ENCODE peak calls at places on chromosomes 3 and 15, in seven cellular contexts. I is K562, W is HCT116, B is HepG2, X is H1, O is SK-N-SH, E is GM12878. G is an unnamed sample.

GRCh38 chr3:40827942-40828688 is 303.4 kb downstream of the ZNF621 start:
- DNase-seq in I (no peak), W (no peak), B (no peak), X (no peak), O (no peak), E (no peak), G (no peak)

GRCh38 chr3:179730508-179730907 is 77.7 kb downstream of the USP13 start:
- DNase-seq in I (no peak), W (no peak), B (no peak), X (no peak), O (no peak), E (no peak), G (no peak)

GRCh38 chr3:126264952-126265351 is 84.6 kb upstream of the ALDH1L1 start:
- DNase-seq in I (no peak), W (no peak), B (no peak), X (peak), O (no peak), E (no peak), G (no peak)

GRCh38 chr3:138649134-138649533 is 40.6 kb downstream of the FAIM start:
- DNase-seq in I (no peak), W (no peak), B (no peak), X (no peak), O (no peak), E (no peak), G (no peak)

GRCh38 chr3:195455789-195456188 is 13.0 kb upstream of the ACAP2 start:
- DNase-seq in I (no peak), W (no peak), B (no peak), X (no peak), O (no peak), E (no peak), G (no peak)

GRCh38 chr15:43406192-43406591 is 35.3 kb downstream of the TUBGCP4 start:
- DNase-seq in I (no peak), W (no peak), B (no peak), X (no peak), O (peak), E (no peak), G (no peak)

GRCh38 chr15:42891569-42891968 is 29.0 kb downstream of the TTBK2 start:
- DNase-seq in I (no peak), W (no peak), B (no peak), X (no peak), O (no peak), E (no peak), G (no peak)

GRCh38 chr3:184513276-184514150 is 48.1 kb upstream of the EPHB3 start:
- DNase-seq in I (peak), W (peak), B (peak), X (peak), O (peak), E (peak), G (peak)

GRCh38 chr3:190074817-190075216 is 45.9 kb downstream of the P3H2 start:
- DNase-seq in I (no peak), W (no peak), B (no peak), X (no peak), O (no peak), E (no peak), G (peak)

GRCh38 chr3:184604956-184605290 is 43.3 kb downstream of the EPHB3 start:
- DNase-seq in I (no peak), W (no peak), B (no peak), X (no peak), O (no peak), E (no peak), G (no peak)

GRCh38 chr3:46932455-46933225 is 43.9 kb downstream of the CCDC12 start:
- DNase-seq in I (no peak), W (no peak), B (no peak), X (no peak), O (no peak), E (no peak), G (no peak)

GRCh38 chr3:70716832-70717231 is 404.4 kb upstream of the MDFIC2 start:
- DNase-seq in I (peak), W (no peak), B (no peak), X (no peak), O (peak), E (no peak), G (no peak)

GRCh38 chr3:58058654-58059263 is 50.5 kb downstream of the FLNB start:
- DNase-seq in I (no peak), W (no peak), B (no peak), X (no peak), O (no peak), E (no peak), G (no peak)

GRCh38 chr3:57815034-57815433 is 58.9 kb downstream of the SLMAP start:
- DNase-seq in I (no peak), W (no peak), B (no peak), X (no peak), O (no peak), E (no peak), G (no peak)

GRCh38 chr15:48794697-48795134 is 16.2 kb downstream of the CEP152 start:
- DNase-seq in I (no peak), W (no peak), B (no peak), X (no peak), O (no peak), E (peak), G (peak)

GRCh38 chr3:186971578-186971977 is 41.3 kb downstream of the ST6GAL1 start:
- DNase-seq in I (no peak), W (no peak), B (no peak), X (no peak), O (no peak), E (no peak), G (peak)

GRCh38 chr3:33883538-33884203 is 85.2 kb downstream of the PDCD6IP start:
- DNase-seq in I (peak), W (peak), B (peak), X (no peak), O (peak), E (no peak), G (peak)

GRCh38 chr15:50907866-50908208 is 646 bp upstream of the AP4E1 start:
- DNase-seq in I (peak), W (peak), B (peak), X (no peak), O (no peak), E (no peak), G (peak)

GRCh38 chr15:92667291-92667904 is 11.8 kb upstream of the FAM174B start:
- DNase-seq in I (no peak), W (no peak), B (peak), X (no peak), O (no peak), E (no peak), G (peak)

GRCh38 chr15:38613085-38613484 is 48.5 kb upstream of the RASGRP1 start:
- DNase-seq in I (no peak), W (no peak), B (no peak), X (no peak), O (no peak), E (no peak), G (no peak)

GRCh38 chr3:55544219-55544618 is 57.1 kb upstream of the WNT5A start:
- DNase-seq in I (no peak), W (no peak), B (no peak), X (no peak), O (no peak), E (no peak), G (no peak)
- TF ChIP-seq JUND in I (no peak), W (no peak), B (no peak), X (no peak), O (no peak), E (no peak), G (no peak)

DNA sequence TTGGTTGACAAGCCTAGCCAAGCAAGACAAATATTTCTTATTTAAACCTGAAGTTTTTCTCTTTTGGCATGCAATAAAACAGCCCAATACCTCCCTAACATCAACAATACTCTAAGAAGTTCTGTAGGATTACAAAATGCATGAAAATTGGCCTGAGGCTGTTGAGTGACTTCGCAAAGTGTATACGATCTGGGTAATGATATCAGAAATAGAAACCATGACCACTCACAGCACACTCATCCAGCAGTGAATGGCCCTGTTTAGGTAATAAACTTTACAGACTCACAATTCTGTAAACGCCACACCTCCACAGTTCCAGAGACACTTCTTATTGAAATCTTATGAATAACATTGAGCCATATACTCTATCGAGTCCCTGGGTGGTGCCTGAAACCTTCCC is 83.0 kb upstream of the NAALADL2 start:
- DNase-seq in I (no peak), W (no peak), B (no peak), X (no peak), O (no peak), E (no peak), G (no peak)
- TF ChIP-seq JUND in I (no peak), W (no peak), B (no peak), X (no peak), O (no peak), E (no peak), G (no peak)

DNA sequence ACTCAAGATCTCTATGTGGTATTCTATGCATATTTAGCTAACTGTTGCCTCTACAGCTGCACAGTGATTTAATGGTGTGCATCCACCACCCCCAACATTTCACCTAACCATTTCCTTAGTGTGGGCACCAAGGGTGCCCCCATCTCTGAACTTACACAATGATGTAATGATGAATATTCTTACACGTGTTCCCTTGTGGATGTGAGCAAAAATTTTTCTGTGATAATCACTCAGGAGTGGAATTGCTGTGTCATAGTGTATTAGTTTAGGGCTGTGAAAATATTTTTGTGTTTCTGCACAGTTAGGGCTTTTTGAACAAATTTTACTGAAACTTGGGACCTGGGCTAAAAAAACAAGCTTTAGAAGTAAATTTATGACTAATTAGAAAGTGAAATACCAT is 134.5 kb upstream of the CCNL1 start:
- DNase-seq in I (no peak), W (no peak), B (no peak), X (no peak), O (no peak), E (no peak), G (no peak)
- TF ChIP-seq JUND in I (no peak), W (no peak), B (no peak), X (no peak), O (no peak), E (no peak), G (no peak)

DNA sequence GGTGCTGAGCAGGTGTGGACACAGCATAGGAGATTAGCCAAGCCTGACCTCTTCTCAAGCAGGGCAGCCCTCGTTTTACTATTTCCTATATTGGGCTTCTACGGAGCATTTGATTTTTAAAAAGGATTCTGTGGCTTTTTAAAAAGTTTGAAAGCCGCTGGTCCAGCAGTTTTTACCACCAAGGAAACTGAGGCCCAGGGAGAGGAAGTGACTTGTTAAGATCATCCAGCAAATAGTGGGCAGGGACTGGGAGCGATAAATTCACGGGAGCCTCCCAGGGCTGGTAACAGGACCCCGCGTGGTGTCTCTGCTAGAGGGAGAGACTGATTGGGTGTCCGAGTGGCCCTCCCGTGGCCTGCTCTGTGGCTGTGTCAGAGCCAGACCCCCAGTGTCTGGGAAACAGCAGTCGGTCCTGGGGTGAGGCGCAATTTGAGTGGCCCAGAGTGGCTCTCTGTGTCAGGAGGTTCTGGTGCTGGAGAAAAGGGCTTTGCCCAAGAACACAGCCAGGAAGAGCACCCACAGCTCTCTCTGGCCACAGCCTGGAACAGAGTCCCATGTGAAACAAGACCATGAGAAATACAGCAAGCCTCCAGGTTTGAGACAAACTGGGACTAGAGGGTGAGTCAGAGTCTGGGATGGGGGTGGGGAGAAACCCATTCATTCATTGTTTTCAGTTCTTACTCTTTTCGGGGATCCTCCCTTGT is 4.2 kb downstream of the FURIN start:
- DNase-seq in I (peak), W (no peak), B (peak), X (no peak), O (peak), E (no peak), G (no peak)
- TF ChIP-seq JUND in I (peak), W (no peak), B (no peak), X (no peak), O (peak), E (no peak), G (no peak)

DNA sequence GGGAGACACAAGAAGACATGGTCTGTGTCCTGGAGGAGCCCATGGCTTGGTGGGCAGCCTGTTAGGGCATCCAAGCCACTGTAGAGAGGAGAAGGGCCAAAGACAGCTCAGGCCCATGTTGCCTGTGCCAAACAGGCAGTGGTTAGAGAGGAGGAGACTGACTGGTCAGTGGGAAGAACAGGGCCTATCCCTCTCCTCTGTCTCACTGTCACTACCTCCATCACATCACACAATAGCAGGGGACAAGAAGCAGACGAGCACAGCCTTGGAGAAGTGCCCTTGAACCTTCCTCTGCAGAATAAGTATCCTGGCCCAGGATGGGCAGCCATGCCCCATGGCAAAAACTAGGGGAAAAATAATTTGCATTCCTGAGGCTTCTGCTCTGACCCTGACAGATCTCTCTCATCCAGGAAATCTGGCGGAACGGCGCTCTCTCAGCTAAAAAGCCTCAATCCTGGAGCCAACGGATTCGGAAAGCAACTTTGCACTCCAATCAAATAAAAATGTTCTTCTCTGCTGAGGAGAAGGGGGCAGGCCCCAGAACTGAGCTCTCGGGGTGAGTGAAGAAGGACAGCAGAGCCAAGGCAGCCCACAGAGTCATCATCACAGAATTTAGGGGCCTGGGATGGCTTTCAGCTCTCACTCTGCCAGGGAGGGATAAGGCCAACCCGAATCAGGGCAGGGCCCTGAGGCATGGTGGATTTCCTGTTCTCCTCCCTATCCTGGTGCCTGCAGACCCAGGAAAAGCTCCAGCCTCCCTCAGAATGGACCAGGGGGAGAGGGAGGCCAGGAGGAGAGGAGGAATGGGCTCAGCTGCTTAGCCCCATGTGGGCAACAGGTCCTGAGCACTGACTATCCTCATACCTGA is 1.6 kb downstream of the SHF start:
- DNase-seq in I (no peak), W (no peak), B (no peak), X (no peak), O (peak), E (no peak), G (no peak)
- TF ChIP-seq JUND in I (no peak), W (no peak), B (no peak), X (no peak), O (no peak), E (no peak), G (no peak)

DNA sequence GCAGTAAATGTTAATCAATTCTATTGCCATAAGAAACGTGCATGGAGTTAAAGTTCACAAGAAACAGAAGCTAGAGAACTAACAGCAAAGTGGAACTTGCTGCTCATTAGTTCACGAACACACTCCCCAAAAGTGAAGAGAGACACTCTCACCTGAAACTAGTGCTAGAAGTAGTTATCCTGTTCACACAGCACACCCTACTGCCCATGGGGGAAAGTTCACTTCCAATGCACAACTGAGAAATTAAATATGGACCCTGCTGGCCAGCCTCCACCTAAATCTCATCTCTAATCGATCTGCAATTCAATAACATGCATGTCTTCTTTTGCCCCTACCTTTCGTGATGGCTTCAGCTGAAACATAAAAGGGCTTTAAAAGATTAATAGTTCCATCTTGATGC is 39.4 kb upstream of the FRMD4B start:
- DNase-seq in I (peak), W (peak), B (peak), X (no peak), O (peak), E (no peak), G (no peak)
- TF ChIP-seq JUND in I (no peak), W (no peak), B (no peak), X (no peak), O (no peak), E (no peak), G (no peak)

G was measured in T47D.